ENCODE peak calls at places on chromosomes 12 and 14, in six cellular contexts. T, O, Y, W, J and V are unnamed samples.

GRCh38 chr14:76426161-76426696 is 50.3 kb downstream of the ESRRB start:
- DNase-seq in T (no peak), O (no peak), Y (no peak), W (no peak), J (no peak), V (no peak)

GRCh38 chr12:6187948-6188793 is 12.0 kb upstream of the CD9 start:
- DNase-seq in T (no peak), O (no peak), Y (no peak), W (no peak), J (no peak), V (peak; percentile 28)

GRCh38 chr14:39726563-39726962 is 294.3 kb upstream of the FBXO33 start:
- DNase-seq in T (no peak), O (no peak), Y (no peak), W (no peak), J (no peak), V (no peak)

GRCh38 chr14:36507847-36508417 is 12.1 kb downstream of the NKX2-1 start:
- DNase-seq in T (no peak), O (no peak), Y (no peak), W (no peak), J (no peak), V (no peak)

GRCh38 chr12:122076743-122077495 is 1.6 kb upstream of the MLXIP start:
- DNase-seq in T (no peak), O (no peak), Y (no peak), W (no peak), J (no peak), V (peak; percentile 54)

GRCh38 chr14:75132374-75133086 is 5.7 kb upstream of the NEK9 start:
- DNase-seq in T (no peak), O (no peak), Y (peak; percentile 48), W (peak; percentile 25), J (no peak), V (no peak)

GRCh38 chr14:97120204-97121120 is 323.3 kb downstream of the VRK1 start:
- DNase-seq in T (peak; percentile 16), O (no peak), Y (peak; percentile 43), W (no peak), J (no peak), V (no peak)

GRCh38 chr14:63287661-63288483 is 30.9 kb downstream of the GPHB5 start:
- DNase-seq in T (no peak), O (no peak), Y (no peak), W (no peak), J (no peak), V (no peak)

GRCh38 chr12:2244013-2244861 is 191.4 kb downstream of the CACNA1C start:
- DNase-seq in T (no peak), O (no peak), Y (no peak), W (no peak), J (peak; percentile 46), V (peak; percentile 71)

GRCh38 chr12:32896438-32897275 is at the start of gene PKP2:
- DNase-seq in T (no peak), O (no peak), Y (peak; percentile 2), W (no peak), J (no peak), V (peak; percentile 52)

GRCh38 chr12:72448089-72448488 is 175.9 kb downstream of the TRHDE start:
- DNase-seq in T (no peak), O (no peak), Y (no peak), W (no peak), J (no peak), V (no peak)

GRCh38 chr14:76531085-76531484 is 155.1 kb downstream of the ESRRB start:
- DNase-seq in T (no peak), O (no peak), Y (no peak), W (no peak), J (no peak), V (no peak)

GRCh38 chr12:100573499-100574261 is at the start of gene GAS2L3:
- DNase-seq in T (peak; percentile 21), O (peak; percentile 15), Y (no peak), W (peak; percentile 77), J (peak; percentile 84), V (peak; percentile 95)

GRCh38 chr14:92637864-92638263 is 110.6 kb downstream of the LGMN start:
- DNase-seq in T (no peak), O (no peak), Y (no peak), W (no peak), J (no peak), V (no peak)

GRCh38 chr12:119440961-119441360 is 106.4 kb downstream of the CCDC60 start:
- DNase-seq in T (no peak), O (no peak), Y (no peak), W (no peak), J (no peak), V (no peak)

GRCh38 chr12:77999074-77999715 is 168.5 kb downstream of the NAV3 start:
- DNase-seq in T (no peak), O (no peak), Y (no peak), W (no peak), J (no peak), V (no peak)

GRCh38 chr12:116534341-116535121 is 24.6 kb upstream of the MAP1LC3B2 start:
- DNase-seq in T (no peak), O (no peak), Y (no peak), W (no peak), J (peak; percentile 64), V (no peak)

GRCh38 chr14:78512021-78512420 is 341.8 kb downstream of the NRXN3 start:
- DNase-seq in T (no peak), O (no peak), Y (no peak), W (no peak), J (no peak), V (no peak)

GRCh38 chr12:104248444-104248843 is 32.9 kb downstream of the TXNRD1 start:
- DNase-seq in T (no peak), O (no peak), Y (no peak), W (no peak), J (no peak), V (no peak)

GRCh38 chr12:31732926-31733548 is 4.2 kb upstream of the AMN1 start:
- DNase-seq in T (no peak), O (no peak), Y (no peak), W (no peak), J (no peak), V (no peak)

GRCh38 chr14:93857081-93857480 is 68.8 kb upstream of the PRIMA1 start:
- DNase-seq in T (no peak), O (no peak), Y (no peak), W (no peak), J (no peak), V (no peak)

GRCh38 chr14:55245657-55246268 is 25.5 kb upstream of the FBXO34 start:
- DNase-seq in T (no peak), O (no peak), Y (peak; percentile 27), W (no peak), J (no peak), V (no peak)

GRCh38 chr12:67645571-67645970 is 3.0 kb upstream of the DYRK2 start:
- DNase-seq in T (no peak), O (no peak), Y (no peak), W (no peak), J (no peak), V (no peak)